ENCODE peak calls at places on chromosomes 4 and X, in four cellular contexts. R, X, G and B are unnamed samples.

GRCh38 chr4:46931981-46932380 is 22.9 kb upstream of the COX7B2 start:
- DNase-seq in R (peak; percentile 59), X (no peak), G (no peak), B (peak; percentile 58)

GRCh38 chr4:40980318-40980883 is 230.6 kb downstream of the NSUN7 start:
- DNase-seq in R (peak; percentile 46), X (no peak), G (no peak), B (peak; percentile 46)

GRCh38 chrX:133185119-133185518 is 33.0 kb downstream of the TFDP3 start:
- DNase-seq in R (no peak), X (no peak), G (no peak), B (no peak)

GRCh38 chrX:115562492-115562872 is 1.5 kb downstream of the PLS3 start:
- DNase-seq in R (peak; percentile 58), X (no peak), G (no peak), B (peak; percentile 68)

GRCh38 chr4:5746829-5747745 is 36.1 kb downstream of the EVC start:
- DNase-seq in R (peak; percentile 52), X (no peak), G (no peak), B (peak; percentile 66)

GRCh38 chr4:182745268-182745667 is 171.9 kb downstream of the DCTD start:
- DNase-seq in R (peak; percentile 79), X (no peak), G (no peak), B (no peak)

GRCh38 chr4:150379454-150379853 is 202.5 kb upstream of the MAB21L2 start:
- DNase-seq in R (peak; percentile 52), X (no peak), G (no peak), B (peak; percentile 25)

GRCh38 chr4:16820304-16820703 is 78.1 kb downstream of the LDB2 start:
- DNase-seq in R (peak; percentile 88), X (no peak), G (no peak), B (peak; percentile 12)

GRCh38 chr4:23900636-23901035 is 10.8 kb upstream of the PPARGC1A start:
- DNase-seq in R (no peak), X (no peak), G (no peak), B (no peak)

GRCh38 chr4:5079581-5079980 is 28.3 kb downstream of the STK32B start:
- DNase-seq in R (peak; percentile 90), X (no peak), G (no peak), B (no peak)

GRCh38 chrX:21990812-21991211 is 41.3 kb upstream of the PHEX start:
- DNase-seq in R (no peak), X (no peak), G (no peak), B (no peak)

GRCh38 chr4:102390438-102390837 is 45.2 kb upstream of the SLC39A8 start:
- DNase-seq in R (no peak), X (no peak), G (no peak), B (peak; percentile 45)